ENCODE peak calls at places on chromosomes 16 and 17, in nine cellular contexts. J is T-cell; C is stimulated activated CD4-positive, alpha-beta T cell treated with anti-CD3 and anti-CD28 coated beads, Interleukin-1b, Interleukin-23, amount 100 ng/mL, for 1 hour; E is GOT3; L is ovary; G is CD8-positive, alpha-beta T cell; N is stromal cell of bone marrow; O is upper lobe of right lung; Y is brain microvascular endothelial cell. K is an unnamed sample.

GRCh38 chr17:32283745-32284207 is 18.1 kb downstream of the RHBDL3 start:
- DNase-seq in Y (peak), L (no peak), J (no peak), O (no peak), E (no peak), G (no peak), N (peak), C (no peak), K (no peak)

GRCh38 chr16:30977502-30977901 is 7.5 kb upstream of the HSD3B7 start:
- DNase-seq in Y (no peak), L (no peak), O (no peak), G (no peak), N (no peak), C (no peak), J (no peak), E (no peak), K (no peak)

GRCh38 chr17:80984749-80985148 is 6.9 kb upstream of the CHMP6 start:
- DNase-seq in J (no peak), N (peak), C (no peak), L (no peak), O (no peak), E (no peak), G (no peak), Y (peak), K (no peak)

GRCh38 chr16:68756250-68757051 is 19.4 kb downstream of the CDH1 start:
- DNase-seq in E (no peak), N (no peak), C (peak), Y (no peak), G (no peak), L (no peak), O (peak), J (no peak), K (no peak)

GRCh38 chr17:45405250-45406086 is 27.2 kb downstream of the ARHGAP27 start:
- DNase-seq in L (no peak), O (no peak), J (no peak), G (no peak), Y (no peak), C (no peak), E (no peak), N (no peak), K (no peak)

GRCh38 chr17:21289175-21289901 is 4.8 kb downstream of the MAP2K3 start:
- DNase-seq in N (no peak), C (no peak), L (peak), O (no peak), Y (no peak), G (no peak), J (no peak), E (no peak), K (no peak)

GRCh38 chr16:23377071-23377931 is 75.2 kb downstream of the SCNN1B start:
- DNase-seq in J (no peak), E (no peak), O (no peak), Y (no peak), G (no peak), N (no peak), L (no peak), C (no peak), K (no peak)

GRCh38 chr17:7220593-7221280 is 999 bp downstream of the ACADVL start:
- DNase-seq in E (no peak), O (peak), G (no peak), N (no peak), C (no peak), Y (peak), J (peak), L (peak), K (peak)

GRCh38 chr16:273547-274421 is 2.0 kb downstream of the RGS11 start:
- DNase-seq in Y (no peak), L (no peak), O (peak), C (no peak), G (no peak), J (no peak), E (no peak), N (no peak), K (no peak)

GRCh38 chr16:3274490-3274889 is 8.8 kb upstream of the ZNF263 start:
- DNase-seq in L (no peak), Y (no peak), G (no peak), J (no peak), N (no peak), E (no peak), O (no peak), C (no peak), K (no peak)

GRCh38 chr17:4850236-4850635 is 17.1 kb downstream of the MINK1 start:
- DNase-seq in O (no peak), J (no peak), Y (no peak), C (no peak), N (no peak), G (no peak), L (no peak), E (no peak), K (no peak)

GRCh38 chr17:54408741-54409140 is 491.9 kb upstream of the TOM1L1 start:
- DNase-seq in N (no peak), C (no peak), J (no peak), O (no peak), L (no peak), Y (no peak), G (no peak), E (no peak), K (no peak)

GRCh38 chr17:52383493-52384100 is 225.1 kb upstream of the CA10 start:
- DNase-seq in L (no peak), E (no peak), C (no peak), Y (peak), O (no peak), G (no peak), J (no peak), N (peak), K (no peak)

GRCh38 chr17:67435122-67435521 is 58.0 kb downstream of the PITPNC1 start:
- DNase-seq in Y (no peak), L (no peak), E (no peak), G (peak), O (no peak), N (no peak), C (no peak), J (peak), K (peak)

GRCh38 chr17:49969134-49969759 is at the start of gene DLX4:
- DNase-seq in N (no peak), C (no peak), L (no peak), J (peak), G (peak), E (no peak), O (no peak), Y (no peak), K (peak)

GRCh38 chr16:81625544-81626152 is 153.4 kb upstream of the PLCG2 start:
- DNase-seq in C (no peak), L (peak), G (no peak), E (no peak), N (no peak), Y (no peak), J (no peak), O (no peak), K (no peak)

GRCh38 chr17:69818467-69818866 is 256.6 kb upstream of the KCNJ16 start:
- DNase-seq in G (no peak), Y (peak), O (no peak), E (no peak), J (no peak), N (no peak), C (no peak), L (no peak), K (no peak)

GRCh38 chr17:65833214-65833613 is 271.8 kb upstream of the AXIN2 start:
- DNase-seq in Y (no peak), L (no peak), E (no peak), N (no peak), G (no peak), J (no peak), C (no peak), O (no peak), K (no peak)

GRCh38 chr17:50519141-50519834 is 11.0 kb downstream of the MYCBPAP start:
- DNase-seq in Y (no peak), O (no peak), J (no peak), C (no peak), E (no peak), N (no peak), G (no peak), L (no peak), K (no peak)

GRCh38 chr17:2405247-2405926 is 4.5 kb upstream of the MNT start:
- DNase-seq in O (no peak), E (peak), L (no peak), G (no peak), Y (peak), N (peak), C (no peak), J (no peak), K (no peak)

GRCh38 chr16:30142672-30143346 is 19.8 kb upstream of the MAPK3 start:
- DNase-seq in C (no peak), L (no peak), J (no peak), O (no peak), E (no peak), Y (no peak), G (no peak), N (no peak), K (no peak)